ENCODE peak calls at places on chromosomes 12 and 14, in seven cellular contexts. F, I, H, Q, R, J and X are unnamed samples. For H3K4me1, the result is how much of the 10 kb centered on the place peaks cover.

GRCh38 chr12:54419088-54419887 is at the start of gene ITGA5:
- DNase-seq in I (peak), R (peak), F (no peak), J (peak), Q (peak), H (peak), X (peak)

GRCh38 chr12:602700-603068 is 60.6 kb downstream of the NINJ2 start:
- DNase-seq in F (no peak), R (no peak), H (no peak), J (no peak), I (no peak), Q (no peak), X (no peak)

GRCh38 chr14:28298156-28298555 is 468.4 kb upstream of the FOXG1 start:
- DNase-seq in F (no peak), Q (no peak), R (peak), I (no peak), J (no peak), H (no peak), X (peak)

GRCh38 chr12:96711364-96711763 is 195.7 kb upstream of the NEDD1 start:
- DNase-seq in H (no peak), F (no peak), I (no peak), Q (no peak), R (peak), J (no peak), X (no peak)

GRCh38 chr12:20011200-20011599 is 357.1 kb upstream of the PDE3A start:
- DNase-seq in I (no peak), H (no peak), R (no peak), F (no peak), J (no peak), Q (peak), X (no peak)

GRCh38 chr12:95481888-95482287 is 7.9 kb downstream of the METAP2 start:
- DNase-seq in F (no peak), R (no peak), J (no peak), I (no peak), Q (no peak), H (no peak), X (no peak)

GRCh38 chr12:50620975-50621360 is 116.2 kb downstream of the DIP2B start:
- DNase-seq in I (no peak), Q (no peak), R (no peak), J (no peak), F (no peak), H (no peak), X (no peak)

GRCh38 chr12:2902287-2902880 is 11.7 kb downstream of the TULP3 start:
- DNase-seq in Q (peak), F (no peak), I (peak), R (peak), H (no peak), J (peak), X (peak)

GRCh38 chr14:94568186-94568585 is 6.9 kb downstream of the SERPINA4 start:
- DNase-seq in J (no peak), F (no peak), I (no peak), R (no peak), H (no peak), Q (no peak), X (no peak)

GRCh38 chr12:62459976-62460375 is 6.7 kb upstream of the MON2 start:
- DNase-seq in Q (no peak), I (no peak), J (no peak), H (no peak), R (no peak), F (no peak), X (no peak)

GRCh38 chr14:33693237-33693636 is 257.6 kb downstream of the EGLN3 start:
- DNase-seq in F (no peak), J (peak), I (no peak), Q (no peak), H (no peak), R (peak), X (peak)

GRCh38 chr12:89162704-89163261 is 189.5 kb downstream of the DUSP6 start:
- DNase-seq in I (peak), Q (peak), J (peak), H (peak), R (peak), F (peak), X (peak)

GRCh38 chr12:16603916-16604575 is 1.9 kb downstream of the LMO3 start:
- DNase-seq in J (no peak), I (no peak), Q (no peak), F (no peak), R (no peak), H (no peak), X (no peak)

GRCh38 chr14:99724196-99724891 is 40.2 kb downstream of the CYP46A1 start:
- DNase-seq in H (no peak), Q (no peak), J (no peak), R (peak), I (peak), F (no peak), X (no peak)

GRCh38 chr12:9883175-9883574 is 1.9 kb downstream of the KLRF2 start:
- DNase-seq in Q (no peak), F (no peak), J (no peak), R (no peak), H (no peak), I (no peak), X (no peak)

GRCh38 chr12:121468451-121468850 is 68.5 kb downstream of the RNF34 start:
- DNase-seq in Q (no peak), F (no peak), I (peak), R (no peak), H (no peak), J (peak), X (peak)

GRCh38 chr14:102777711-102778615 is 714 bp downstream of the TRAF3 start:
- DNase-seq in F (no peak), I (peak), Q (no peak), J (peak), R (peak), H (no peak), X (peak)

GRCh38 chr14:93234798-93235197 is 27.7 kb downstream of the UBR7 start:
- DNase-seq in J (no peak), R (peak), H (no peak), I (peak), F (no peak), Q (no peak), X (peak)

GRCh38 chr12:15278816-15279658 is 43.3 kb upstream of the PTPRO start:
- DNase-seq in I (peak), J (peak), Q (peak), H (no peak), R (peak), F (no peak), X (no peak)

GRCh38 chr12:13772264-13772663 is 209.1 kb downstream of the GRIN2B start:
- DNase-seq in R (no peak), Q (no peak), F (no peak), H (no peak), J (no peak), I (no peak), X (no peak)

GRCh38 chr12:14650791-14651190 is 45.6 kb downstream of the GUCY2C start:
- DNase-seq in F (no peak), R (no peak), H (no peak), Q (no peak), J (no peak), I (no peak), X (no peak)

GRCh38 chr14:50068496-50068895 is 47.9 kb downstream of the VCPKMT start:
- DNase-seq in Q (no peak), I (no peak), J (no peak), R (no peak), F (no peak), H (no peak), X (no peak)

GRCh38 chr12:58593557-58594304 is 326.6 kb downstream of the LRIG3 start:
- DNase-seq in J (no peak), Q (no peak), H (peak), F (no peak), I (no peak), R (no peak), X (no peak)

GRCh38 chr14:101497910-101498860 is 63.1 kb upstream of the DIO3 start:
- DNase-seq in F (no peak), J (no peak), Q (no peak), I (no peak), R (no peak), H (no peak), X (no peak)

GRCh38 chr12:52903855-52904508 is 894 bp downstream of the KRT8 start:
- DNase-seq in H (no peak), F (peak), Q (peak), J (peak), I (no peak), R (peak), X (peak)

GRCh38 chr12:128791395-128792322 is 32.1 kb downstream of the SLC15A4 start:
- DNase-seq in F (no peak), R (no peak), J (no peak), Q (no peak), H (no peak), I (peak), X (no peak)

GRCh38 chr12:132295101-132295526 is 34.3 kb downstream of the GALNT9 start:
- DNase-seq in Q (no peak), J (no peak), R (no peak), F (no peak), I (no peak), H (no peak), X (no peak)

GRCh38 chr12:132925597-132926416 is 30.3 kb downstream of the ZNF605 start:
- DNase-seq in R (no peak), J (peak), F (no peak), H (no peak), I (no peak), Q (no peak), X (no peak)

GRCh38 chr14:22200977-22201605 is 387.9 kb downstream of the DAD1 start:
- DNase-seq in J (peak), I (peak), F (peak), Q (peak), H (peak), R (peak), X (peak)

GRCh38 chr12:20194171-20194570 is 174.2 kb upstream of the PDE3A start:
- DNase-seq in J (peak), H (no peak), I (peak), Q (peak), R (peak), F (no peak), X (peak)

GRCh38 chr12:45966486-45966885 is 23.9 kb downstream of the SCAF11 start:
- DNase-seq in Q (peak), J (peak), H (no peak), R (peak), I (peak), F (no peak), X (peak)

GRCh38 chr14:91059576-91060471 is 617 bp downstream of the RPS6KA5 start:
- DNase-seq in F (no peak), Q (peak), R (no peak), J (no peak), I (no peak), H (no peak), X (peak)

GRCh38 chr12:75315518-75315917 is 14.6 kb downstream of the CAPS2 start:
- DNase-seq in J (peak), Q (no peak), H (no peak), R (peak), F (no peak), I (peak), X (peak)

GRCh38 chr14:61663312-61663974 is 31.9 kb upstream of the HIF1A start:
- DNase-seq in H (no peak), Q (no peak), R (no peak), F (peak), J (no peak), I (no peak), X (peak)

GRCh38 chr14:61661471-61661988 is 33.8 kb upstream of the HIF1A start:
- DNase-seq in Q (no peak), F (peak), H (no peak), I (peak), J (peak), R (peak), X (peak)

GRCh38 chr14:61662001-61662400 is 33.3 kb upstream of the HIF1A start:
- DNase-seq in R (peak), F (no peak), H (no peak), I (peak), Q (peak), J (no peak), X (no peak)

GRCh38 chr14:61659582-61659981 is 35.7 kb upstream of the HIF1A start:
- DNase-seq in I (peak), R (no peak), F (no peak), H (no peak), Q (no peak), J (no peak), X (peak)

DNA sequence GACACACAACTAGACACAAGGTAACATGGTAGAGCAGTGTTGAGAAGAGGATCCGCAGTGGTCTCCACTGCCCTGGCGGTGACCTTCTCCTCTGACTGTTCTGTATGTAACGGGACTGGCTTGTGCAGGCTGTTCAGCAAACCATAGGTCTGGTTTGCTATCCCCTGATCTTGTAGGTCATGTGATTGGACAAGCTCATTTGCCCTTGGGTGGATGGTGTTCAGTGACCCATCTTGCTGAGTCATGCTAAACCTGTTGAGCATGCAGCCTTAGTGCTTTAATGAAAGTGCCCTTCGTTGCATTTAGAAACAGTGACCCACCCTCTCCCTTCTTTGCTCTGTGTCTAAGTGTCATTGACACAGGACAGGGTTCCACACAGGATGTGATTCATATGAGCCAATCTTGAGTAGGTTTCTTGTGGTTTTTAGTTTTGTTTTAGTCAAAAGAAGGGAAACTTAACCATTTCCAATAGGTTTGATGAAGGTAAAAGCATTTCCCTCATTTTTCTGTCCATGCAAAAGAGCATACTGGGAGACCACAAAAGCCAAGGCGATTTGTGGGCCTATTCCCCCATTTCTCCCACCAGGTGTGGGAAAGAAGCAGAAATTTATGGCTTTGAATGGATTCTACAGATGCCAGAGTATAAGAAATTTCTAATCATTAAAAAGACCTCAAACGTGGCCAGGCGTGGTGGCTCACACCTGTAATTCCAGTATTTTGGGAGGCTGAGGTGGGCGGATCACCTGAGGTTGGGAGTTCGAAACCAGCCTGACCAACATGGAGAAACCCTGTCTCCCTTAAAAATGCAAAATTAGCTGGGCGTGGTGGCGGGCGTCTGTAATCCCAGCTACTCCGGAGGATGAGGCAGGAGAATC is 32.6 kb upstream of the HIF1A start:
- DNase-seq in I (peak), H (peak), F (peak), Q (peak), R (peak), J (peak), X (peak)
- H3K4me1 ChIP-seq in I (under half), H (under half), F (under half), Q (under half), R (under half), J (under half), X (under half)

DNA sequence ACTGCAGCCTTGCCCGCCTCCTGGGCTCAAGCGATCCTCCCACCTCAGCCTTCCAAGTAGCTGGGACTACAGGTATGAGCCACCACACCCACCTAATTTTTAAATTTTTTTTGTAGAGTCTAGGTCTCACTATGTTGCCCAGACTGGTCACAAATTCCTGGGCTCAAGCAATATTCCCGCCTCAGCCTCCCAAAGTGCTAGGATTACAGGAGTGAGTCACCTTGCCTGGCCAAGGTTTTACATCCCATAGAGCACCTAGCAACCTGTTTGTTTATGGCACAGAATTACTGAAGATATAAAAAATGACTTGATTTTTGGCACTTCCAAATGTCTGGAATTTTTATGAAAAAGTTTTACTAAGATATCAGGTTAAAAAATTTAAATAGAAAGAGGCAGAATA is 16.5 kb downstream of the MYO1A start:
- DNase-seq in F (no peak), R (no peak), I (no peak), Q (no peak), J (no peak), H (no peak), X (no peak)
- H3K4me3 ChIP-seq in F (no peak), R (no peak), I (no peak), Q (no peak), J (no peak), H (no peak), X (no peak)

GRCh38 chr14:20971705-20972021 is 16.4 kb downstream of the RNASE2 start:
- DNase-seq in H (no peak), F (no peak), R (no peak), I (no peak), Q (no peak), J (no peak), X (no peak)

GRCh38 chr14:20970983-20971704 is 15.9 kb downstream of the RNASE2 start:
- DNase-seq in H (peak), Q (peak), R (peak), I (peak), F (peak), J (peak), X (peak)

GRCh38 chr14:20970647-20970982 is 15.3 kb downstream of the RNASE2 start:
- DNase-seq in H (no peak), J (no peak), F (no peak), R (no peak), Q (no peak), I (no peak), X (no peak)

GRCh38 chr14:20973501-20973900 is 16.3 kb upstream of the METTL17 start:
- DNase-seq in I (no peak), Q (no peak), F (no peak), R (no peak), H (no peak), J (no peak), X (no peak)

GRCh38 chr14:20969336-20969735 is 14.0 kb downstream of the RNASE2 start:
- DNase-seq in J (no peak), Q (no peak), H (no peak), I (no peak), R (no peak), F (no peak), X (no peak)
- H3K9ac ChIP-seq in J (no peak), Q (no peak), H (no peak), I (no peak), R (no peak), F (no peak), X (no peak)

DNA sequence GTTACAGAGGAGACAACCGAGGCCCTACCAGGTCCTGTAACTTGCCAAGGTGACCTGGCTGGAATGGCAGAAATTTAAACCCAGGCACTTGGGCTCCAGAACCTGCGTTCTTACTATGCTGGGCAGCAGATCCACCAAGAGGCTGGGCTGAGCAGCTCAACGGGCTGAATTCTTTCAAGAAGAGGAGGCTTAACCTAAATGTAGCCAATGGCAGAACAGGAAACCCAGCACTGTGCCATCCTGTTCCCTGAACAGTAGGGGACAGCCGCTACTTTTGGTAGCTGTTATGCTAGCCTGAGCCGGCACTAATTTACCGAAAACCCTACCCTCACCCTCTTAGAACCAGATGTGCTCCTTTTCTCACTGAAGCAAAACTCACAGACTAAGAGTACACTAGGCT is 86.1 kb downstream of the ACTN1 start:
- DNase-seq in Q (no peak), J (no peak), H (no peak), F (no peak), R (no peak), I (no peak), X (no peak)
- H3K4me1 ChIP-seq in Q (under half), J (under half), H (under half), F (under half), R (under half), I (under half), X (under half)